ENCODE peak calls at places on chromosome 13, in ten cellular contexts. D, O, L, T, R, V, H, C, I and Q are unnamed samples.

GRCh38 chr13:112770504-112770903 is 80.7 kb downstream of the ATP11A start:
- DNase-seq in T (no peak), R (no peak), O (no peak), V (no peak), I (no peak), L (no peak), C (no peak), D (no peak), H (no peak), Q (no peak)

GRCh38 chr13:36344886-36345437 is 1.2 kb downstream of the SPART start:
- DNase-seq in H (no peak), L (peak), T (no peak), C (no peak), I (no peak), V (no peak), D (no peak), R (no peak), O (no peak), Q (no peak)

GRCh38 chr13:59437902-59438301 is 725.8 kb downstream of the DIAPH3 start:
- DNase-seq in V (no peak), T (no peak), C (no peak), R (no peak), H (no peak), L (no peak), O (no peak), D (no peak), I (no peak), Q (no peak)

GRCh38 chr13:75135325-75135825 is 346.6 kb downstream of the TBC1D4 start:
- DNase-seq in R (no peak), H (no peak), O (no peak), V (no peak), C (no peak), T (no peak), L (no peak), I (peak), D (no peak), Q (no peak)

GRCh38 chr13:60379837-60380236 is 17.2 kb upstream of the TDRD3 start:
- DNase-seq in T (no peak), L (no peak), H (no peak), V (no peak), I (no peak), C (no peak), D (no peak), O (no peak), R (no peak), Q (no peak)

GRCh38 chr13:94309997-94310842 is 169.3 kb downstream of the DCT start:
- DNase-seq in V (no peak), R (no peak), I (peak), L (no peak), D (no peak), T (no peak), C (no peak), H (no peak), O (no peak), Q (no peak)

GRCh38 chr13:42794572-42795275 is 13.3 kb downstream of the FAM216B start:
- DNase-seq in O (no peak), V (no peak), H (no peak), C (no peak), D (no peak), T (no peak), I (no peak), L (no peak), R (no peak), Q (no peak)

GRCh38 chr13:83125791-83126190 is 756.5 kb downstream of the SLITRK1 start:
- DNase-seq in D (no peak), O (no peak), H (no peak), C (no peak), R (no peak), I (no peak), T (no peak), V (no peak), L (no peak), Q (no peak)

GRCh38 chr13:70541451-70541850 is 433.2 kb upstream of the KLHL1 start:
- DNase-seq in R (no peak), V (no peak), T (no peak), L (no peak), O (no peak), I (no peak), C (no peak), H (no peak), D (no peak), Q (no peak)

GRCh38 chr13:35367586-35367985 is 108.9 kb downstream of the MAB21L1 start:
- DNase-seq in L (no peak), I (no peak), C (no peak), T (no peak), V (no peak), D (no peak), R (no peak), H (no peak), O (no peak), Q (no peak)

GRCh38 chr13:28531956-28532225 is 37.0 kb upstream of the FLT1 start:
- DNase-seq in C (no peak), T (no peak), D (no peak), V (no peak), I (no peak), R (no peak), L (no peak), O (no peak), H (no peak), Q (no peak)
- H3K27ac ChIP-seq in C (no peak), T (peak), D (no peak), V (no peak), I (no peak), R (no peak), L (no peak), O (no peak), H (peak), Q (no peak)

DNA sequence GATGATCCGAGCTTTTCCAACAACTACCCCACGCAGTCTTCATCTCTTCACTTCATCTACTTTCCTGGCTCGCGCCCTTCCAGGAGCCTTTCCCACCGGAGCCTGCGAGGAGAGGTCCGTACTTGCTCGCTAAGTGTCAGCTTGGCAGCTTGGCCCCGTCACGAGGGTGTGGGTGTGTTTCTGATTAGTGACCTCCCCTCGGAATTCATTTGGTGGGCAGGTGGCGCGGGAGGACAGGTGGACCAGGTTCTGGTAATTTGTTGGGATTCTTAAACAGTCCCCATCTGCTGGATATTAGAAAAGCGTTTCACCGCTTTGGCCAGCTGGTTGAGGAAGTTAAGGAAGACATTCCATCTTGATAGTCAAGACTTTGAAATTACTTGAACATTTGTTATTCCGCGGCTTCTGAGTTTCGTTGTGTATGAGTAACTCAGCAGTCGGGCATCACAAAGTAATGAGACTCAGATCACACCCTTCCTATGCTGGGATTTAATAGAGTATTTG is 515 bp downstream of the UFM1 start:
- DNase-seq in H (peak), T (peak), V (no peak), O (no peak), I (peak), R (peak), L (no peak), C (peak), D (peak), Q (peak)
- H3K4me3 ChIP-seq in H (peak), T (peak), V (peak), O (peak), I (peak), R (peak), L (peak), C (peak), D (peak), Q (peak)

DNA sequence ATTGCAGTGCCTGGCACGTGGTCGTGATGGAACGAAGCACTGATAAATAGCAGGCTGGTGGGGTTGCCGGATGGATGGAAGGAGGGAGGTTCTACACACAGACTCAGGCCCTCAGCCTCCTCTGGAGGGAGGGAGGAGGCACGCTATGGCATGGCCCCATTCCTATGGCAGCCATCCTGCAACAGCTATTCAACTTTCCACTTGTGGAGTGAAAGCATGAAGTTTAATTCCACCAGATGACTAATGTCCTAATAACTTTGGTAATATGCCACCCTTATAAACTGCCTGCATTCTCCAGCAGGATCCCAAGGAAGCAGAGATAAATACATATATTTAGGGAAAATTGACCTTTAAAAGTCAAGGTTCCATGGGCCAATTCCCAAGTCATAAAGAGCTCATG is 92.4 kb downstream of the KL start:
- DNase-seq in D (no peak), T (no peak), L (no peak), H (no peak), R (no peak), C (no peak), O (no peak), V (no peak), I (no peak), Q (no peak)
- H3K27ac ChIP-seq in D (no peak), T (no peak), L (no peak), H (peak), R (no peak), C (no peak), O (no peak), V (no peak), I (peak), Q (no peak)

DNA sequence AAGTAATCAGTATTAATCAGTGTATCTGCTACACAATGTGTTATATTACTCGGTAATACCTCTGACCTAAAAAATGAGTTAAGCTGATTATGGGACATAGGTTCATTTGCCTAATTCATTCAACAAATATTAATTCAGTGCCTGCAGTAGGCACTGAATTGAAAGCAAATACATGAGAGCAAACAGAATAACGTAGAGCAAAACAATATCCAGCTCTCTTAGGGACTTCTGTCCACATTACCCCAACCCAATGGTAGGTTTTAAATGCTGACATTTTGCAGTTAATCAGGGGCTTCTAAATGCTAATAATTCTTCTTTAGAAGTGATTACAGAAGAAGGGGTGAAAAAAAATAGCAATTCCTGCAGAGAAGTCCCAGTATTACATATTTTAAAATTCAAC is 4.9 kb downstream of the RCBTB2 start:
- DNase-seq in R (no peak), D (no peak), C (no peak), H (no peak), I (no peak), V (no peak), O (no peak), L (no peak), T (no peak), Q (no peak)
- H3K4me3 ChIP-seq in R (no peak), D (no peak), C (no peak), H (peak), I (no peak), V (no peak), O (no peak), L (no peak), T (no peak), Q (no peak)

DNA sequence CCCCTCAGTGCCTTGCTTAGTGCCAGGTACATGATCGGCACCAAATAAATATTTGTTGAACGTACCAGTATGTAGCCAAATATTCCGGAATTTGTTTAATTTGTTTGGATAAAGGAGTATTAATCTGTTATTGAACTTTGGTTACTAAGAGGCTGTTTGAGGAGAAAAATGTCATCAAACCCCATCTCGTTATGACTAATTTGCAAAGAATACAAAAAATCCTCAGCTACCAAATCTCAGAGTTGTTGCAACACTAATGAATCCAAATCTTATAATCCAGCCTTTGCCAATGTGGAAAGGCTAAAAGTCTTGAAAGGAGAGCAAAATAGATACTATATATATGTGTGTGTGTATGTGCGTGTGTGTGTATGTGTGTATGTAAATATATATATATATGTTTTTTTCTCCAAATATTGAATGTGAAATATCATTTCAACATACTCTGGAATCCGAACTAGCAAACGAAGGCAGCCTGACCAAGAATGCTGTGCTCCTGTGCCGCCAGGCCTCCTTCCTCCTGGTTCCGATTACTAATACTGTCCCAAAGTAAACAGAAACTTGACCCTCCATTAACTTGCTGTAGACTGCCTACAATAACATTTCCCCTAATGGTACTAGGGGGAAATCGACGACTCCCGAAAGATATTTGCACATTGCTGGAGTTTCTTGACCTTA is 79.6 kb downstream of the KLF5 start:
- DNase-seq in O (no peak), V (no peak), I (peak), L (no peak), C (no peak), D (no peak), H (no peak), T (no peak), R (no peak), Q (no peak)
- H3K27ac ChIP-seq in O (no peak), V (no peak), I (no peak), L (no peak), C (no peak), D (peak), H (no peak), T (no peak), R (no peak), Q (peak)

DNA sequence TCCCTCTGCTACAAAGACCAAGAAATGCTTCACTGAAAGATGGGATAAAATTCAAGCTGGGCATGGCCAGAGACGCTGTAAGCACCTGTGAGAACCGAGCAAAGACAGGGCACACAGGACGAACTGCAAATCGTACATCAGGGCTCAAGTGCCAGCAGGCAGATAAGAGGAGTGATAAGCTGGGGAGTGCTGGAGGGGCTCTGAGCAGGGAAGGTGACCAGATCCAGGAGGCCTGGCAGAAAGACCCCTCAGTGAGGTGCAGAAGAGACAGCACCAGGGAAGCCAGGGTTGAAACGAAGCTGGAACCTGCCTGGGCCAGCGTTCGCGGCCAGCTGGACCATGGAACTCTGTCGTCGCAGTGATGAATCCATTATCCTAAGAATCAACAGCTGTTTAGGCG is 10.2 kb downstream of the RAB20 start:
- DNase-seq in R (no peak), T (no peak), D (no peak), C (no peak), I (no peak), O (no peak), L (no peak), V (no peak), H (no peak), Q (no peak)
- H3K4me3 ChIP-seq in R (no peak), T (no peak), D (no peak), C (no peak), I (no peak), O (no peak), L (peak), V (peak), H (no peak), Q (no peak)